ENCODE peak calls at places on chromosomes 6 and 20, in six cellular contexts. J is nephron progenitor cell, A is neural crest cell, I is foreskin fibroblast, P is A549, R is lower lobe of right lung. G is an unnamed sample.

GRCh38 chr6:111417181-111417585 is 65.8 kb downstream of the REV3L start:
- DNase-seq in J (no peak), A (no peak), I (peak; percentile 42), P (no peak), R (no peak), G (no peak)

GRCh38 chr6:129440691-129441090 is 269.3 kb downstream of the ARHGAP18 start:
- DNase-seq in J (no peak), A (no peak), I (peak; percentile 53), P (peak; percentile 5), R (no peak), G (peak; percentile 16)

GRCh38 chr20:64131406-64131805 is 24.0 kb upstream of the NPBWR2 start:
- DNase-seq in J (peak; percentile 1), A (no peak), I (peak; percentile 50), P (peak; percentile 68), R (peak; percentile 3), G (peak; percentile 18)

GRCh38 chr6:5453531-5453930 is 192.2 kb downstream of the FARS2 start:
- DNase-seq in J (no peak), A (no peak), I (no peak), P (no peak), R (no peak), G (no peak)

GRCh38 chr6:96721227-96721626 is 116.0 kb downstream of the GPR63 start:
- DNase-seq in J (no peak), A (no peak), I (no peak), P (peak; percentile 14), R (no peak), G (no peak)

GRCh38 chr6:3318226-3318625 is 59.5 kb downstream of the PSMG4 start:
- DNase-seq in J (no peak), A (no peak), I (no peak), P (no peak), R (no peak), G (no peak)

GRCh38 chr6:124441430-124441829 is 520.8 kb upstream of the RNF217 start:
- DNase-seq in J (no peak), A (no peak), I (no peak), P (no peak), R (no peak), G (no peak)

GRCh38 chr20:59525500-59526241 is 78.7 kb upstream of the PHACTR3 start:
- DNase-seq in J (peak; percentile 87), A (peak; percentile 87), I (peak; percentile 59), P (peak; percentile 43), R (no peak), G (peak; percentile 88)

GRCh38 chr20:50328161-50328979 is 137.7 kb downstream of the CEBPB start:
- DNase-seq in J (no peak), A (no peak), I (no peak), P (no peak), R (peak; percentile 8), G (no peak)

GRCh38 chr20:23680151-23680550 is 8.7 kb downstream of the CST4 start:
- DNase-seq in J (no peak), A (no peak), I (no peak), P (no peak), R (no peak), G (no peak)

GRCh38 chr6:158388727-158389126 is 76.5 kb downstream of the TULP4 start:
- DNase-seq in J (no peak), A (no peak), I (no peak), P (no peak), R (no peak), G (no peak)

GRCh38 chr20:43915209-43916072 is 789 bp downstream of the TOX2 start:
- DNase-seq in J (peak; percentile 43), A (peak; percentile 19), I (peak; percentile 62), P (no peak), R (no peak), G (peak; percentile 48)

GRCh38 chr6:31701666-31702420 is 1.3 kb downstream of the ABHD16A start:
- DNase-seq in J (no peak), A (no peak), I (peak; percentile 44), P (no peak), R (no peak), G (peak; percentile 48)

GRCh38 chr6:137775720-137776119 is 91.3 kb upstream of the TNFAIP3 start:
- DNase-seq in J (no peak), A (no peak), I (no peak), P (no peak), R (no peak), G (no peak)

GRCh38 chr6:135987226-135987625 is 135.7 kb downstream of the PDE7B start:
- DNase-seq in J (no peak), A (no peak), I (no peak), P (no peak), R (no peak), G (no peak)

GRCh38 chr6:10418361-10418861 is 3.5 kb upstream of the TFAP2A start:
- DNase-seq in J (no peak), A (no peak), I (no peak), P (no peak), R (no peak), G (no peak)

GRCh38 chr6:28496099-28496779 is 19.4 kb downstream of the GPX6 start:
- DNase-seq in J (no peak), A (no peak), I (peak; percentile 6), P (no peak), R (no peak), G (no peak)

GRCh38 chr6:133242761-133243590 is 1.8 kb downstream of the EYA4 start:
- DNase-seq in J (peak; percentile 43), A (peak; percentile 17), I (peak; percentile 9), P (peak; percentile 58), R (no peak), G (peak; percentile 25)

GRCh38 chr6:126117251-126117650 is 130.9 kb downstream of the TRMT11 start:
- DNase-seq in J (no peak), A (no peak), I (no peak), P (no peak), R (no peak), G (no peak)

GRCh38 chr6:168666751-168667427 is 225.9 kb downstream of the SMOC2 start:
- DNase-seq in J (peak; percentile 37), A (no peak), I (no peak), P (no peak), R (no peak), G (no peak)
- TF ChIP-seq CTCF in J (no peak), A (no peak), I (no peak), P (no peak), R (no peak), G (no peak)

GRCh38 chr6:81753709-81754678 is 1.5 kb upstream of the TENT5A start:
- DNase-seq in J (peak; percentile 73), A (peak; percentile 67), I (peak; percentile 89), P (peak; percentile 51), R (peak; percentile 93), G (peak; percentile 81)

GRCh38 chr6:81751388-81752083 is 945 bp downstream of the TENT5A start:
- DNase-seq in J (peak; percentile 52), A (peak; percentile 53), I (peak; percentile 74), P (peak; percentile 14), R (peak; percentile 86), G (peak; percentile 60)

GRCh38 chr6:81752969-81753708 is 658 bp upstream of the TENT5A start:
- DNase-seq in J (peak; percentile 85), A (peak; percentile 71), I (peak; percentile 99), P (peak; percentile 75), R (peak; percentile 96), G (peak; percentile 83)

GRCh38 chr6:81750660-81751387 is 1.7 kb downstream of the TENT5A start:
- DNase-seq in J (no peak), A (no peak), I (peak; percentile 55), P (no peak), R (no peak), G (no peak)

DNA sequence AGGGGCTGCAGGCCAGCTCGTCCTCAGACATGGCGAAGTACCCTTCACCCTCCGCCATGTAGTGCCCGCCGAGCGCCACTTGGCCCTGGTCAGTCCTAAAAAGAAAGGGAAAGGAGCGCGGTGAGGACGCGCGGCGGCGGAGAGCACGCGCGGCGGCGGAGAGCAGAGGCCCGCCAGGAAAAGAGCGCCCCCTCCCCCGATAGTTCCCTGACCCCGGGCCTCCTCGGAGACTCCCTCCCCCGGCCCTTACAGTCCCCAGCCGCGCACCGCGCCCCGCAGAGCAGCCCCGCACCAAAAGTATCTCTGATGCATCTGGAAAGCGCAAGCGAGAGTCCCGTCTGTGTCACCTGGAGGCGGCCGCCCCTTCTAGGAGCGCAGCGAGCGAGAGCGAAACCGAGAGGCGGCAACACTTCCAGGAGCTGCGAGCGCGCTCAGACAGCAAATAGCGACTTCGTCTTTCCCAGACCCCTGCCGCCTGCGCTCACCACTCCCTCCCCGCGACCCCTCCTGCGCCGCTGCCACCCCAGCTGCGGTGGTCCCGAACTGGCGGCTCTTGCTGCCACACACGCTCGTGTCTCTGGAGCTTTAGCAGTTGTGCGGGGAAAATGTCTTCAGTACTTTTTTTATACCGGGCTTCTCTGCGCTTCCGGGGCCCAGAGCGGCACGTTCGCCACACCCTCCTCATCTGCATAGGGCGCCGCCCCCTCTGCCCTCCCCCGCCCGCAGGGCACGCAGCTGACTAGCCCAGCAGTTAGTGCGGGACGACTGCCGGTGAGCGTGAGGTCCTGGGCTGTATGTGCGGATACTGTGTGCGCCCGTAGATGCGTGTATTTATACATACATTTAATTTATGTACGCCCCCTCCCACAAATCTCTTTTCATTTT is at the start of gene TENT5A:
- DNase-seq in J (peak; percentile 86), A (peak; percentile 82), I (peak; percentile 97), P (peak; percentile 79), R (peak; percentile 96), G (peak; percentile 93)
- TF ChIP-seq CTCF in J (no peak), A (peak; percentile 47), I (no peak), P (no peak), R (no peak), G (no peak)

DNA sequence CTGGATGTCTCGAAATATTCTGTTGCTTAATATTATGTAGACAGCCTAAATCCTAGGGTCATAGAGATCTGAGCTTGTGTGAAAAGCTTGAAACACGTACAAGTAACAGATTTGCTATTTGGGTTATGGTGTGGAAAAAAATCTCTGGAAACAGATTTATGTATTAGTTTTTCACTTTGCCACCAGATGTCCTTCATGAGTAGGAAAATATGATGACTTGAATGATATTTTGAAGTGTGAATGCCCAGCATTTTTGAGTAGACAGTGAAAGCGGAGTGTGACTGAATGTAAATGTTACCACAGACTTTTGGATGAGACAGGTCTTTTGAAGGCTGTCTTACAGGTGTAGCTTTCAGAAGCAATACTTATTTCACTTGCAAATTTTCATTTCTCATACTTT is 4.2 kb upstream of the BMP6 start:
- DNase-seq in J (no peak), A (no peak), I (peak; percentile 52), P (peak; percentile 55), R (no peak), G (no peak)
- TF ChIP-seq CTCF in J (no peak), A (peak; percentile 58), I (peak; percentile 21), P (peak; percentile 53), R (peak; percentile 30), G (no peak)

GRCh38 chr6:15263780-15264374 is 18.0 kb downstream of the JARID2 start:
- DNase-seq in J (no peak), A (no peak), I (no peak), P (no peak), R (no peak), G (no peak)
- TF ChIP-seq CTCF in J (no peak), A (no peak), I (no peak), P (no peak), R (no peak), G (no peak)